ENCODE peak calls at places on chromosomes 5 and 9, in four cellular contexts. M, D, J and U are unnamed samples.

GRCh38 chr9:108903437-108904103 is 30.4 kb downstream of the ELP1 start:
- DNase-seq in D (peak), M (no peak), J (no peak), U (no peak)

GRCh38 chr9:128384801-128385492 is 13.8 kb downstream of the URM1 start:
- DNase-seq in M (no peak), D (no peak), J (no peak), U (no peak)

GRCh38 chr5:88870280-88870679 is 12.7 kb downstream of the MEF2C start:
- DNase-seq in M (no peak), D (no peak), J (no peak), U (no peak)

GRCh38 chr5:127957183-127957582 is 126.4 kb upstream of the SLC12A2 start:
- DNase-seq in D (no peak), M (no peak), J (peak), U (peak)

GRCh38 chr9:85522459-85523092 is 219.2 kb downstream of the AGTPBP1 start:
- DNase-seq in J (no peak), M (peak), D (no peak), U (peak)

GRCh38 chr5:131528682-131529081 is 106.3 kb downstream of the RAPGEF6 start:
- DNase-seq in M (no peak), J (no peak), D (peak), U (no peak)

GRCh38 chr9:89667730-89668129 is 62.9 kb downstream of the GADD45G start:
- DNase-seq in J (no peak), D (no peak), M (no peak), U (no peak)

GRCh38 chr5:134020188-134020587 is 15.4 kb upstream of the VDAC1 start:
- DNase-seq in D (no peak), J (peak), M (no peak), U (no peak)

GRCh38 chr5:143842920-143843319 is 31.0 kb downstream of the HMHB1 start:
- DNase-seq in D (no peak), M (no peak), J (no peak), U (no peak)

GRCh38 chr5:142385194-142385593 is 60.4 kb upstream of the SPRY4 start:
- DNase-seq in J (no peak), D (no peak), M (no peak), U (no peak)

GRCh38 chr9:135726138-135726853 is 24.3 kb downstream of the KCNT1 start:
- DNase-seq in D (no peak), J (no peak), M (no peak), U (no peak)

GRCh38 chr5:173973614-173973969 is 15.4 kb upstream of the C5orf47 start:
- DNase-seq in D (peak), J (no peak), M (no peak), U (no peak)

GRCh38 chr5:21398511-21398910 is 1410.5 kb upstream of the CDH18 start:
- DNase-seq in J (no peak), M (no peak), D (no peak), U (no peak)

DNA sequence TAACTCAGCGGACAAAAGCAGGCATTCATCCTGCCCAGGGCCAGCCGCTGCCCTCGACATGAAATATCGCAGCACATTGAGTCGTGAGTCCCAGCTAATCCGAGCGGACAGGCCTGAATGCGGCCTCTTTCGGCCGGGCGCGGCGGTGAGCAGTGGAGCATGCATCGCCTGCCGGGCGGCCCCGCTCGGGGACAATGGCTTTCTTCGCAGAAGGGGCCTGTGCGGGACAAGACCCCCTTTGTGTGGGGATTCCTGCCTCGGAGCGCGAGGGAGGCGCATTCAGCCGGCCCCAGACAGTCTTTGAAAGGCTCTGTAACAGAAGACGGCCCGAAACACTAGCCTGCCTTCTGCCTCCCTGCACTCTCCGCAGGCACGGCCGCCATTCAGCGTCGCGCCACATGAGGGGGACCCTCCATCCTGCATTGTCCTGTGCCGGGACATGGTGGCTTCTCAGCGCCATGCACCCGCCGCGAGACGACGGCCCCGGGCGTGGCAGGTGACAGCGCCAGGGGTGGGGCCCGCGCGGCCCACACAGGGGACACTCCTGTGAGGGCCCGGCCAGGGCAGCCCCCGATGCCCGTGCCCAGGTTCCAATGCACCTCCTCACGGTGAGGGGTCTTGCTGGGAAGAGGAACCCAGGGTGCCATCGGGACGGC is 52.0 kb downstream of the EXD3 start:
- DNase-seq in M (no peak), D (no peak), J (no peak), U (no peak)
- TF ChIP-seq JUN in M (no peak), D (no peak), J (no peak), U (no peak)

DNA sequence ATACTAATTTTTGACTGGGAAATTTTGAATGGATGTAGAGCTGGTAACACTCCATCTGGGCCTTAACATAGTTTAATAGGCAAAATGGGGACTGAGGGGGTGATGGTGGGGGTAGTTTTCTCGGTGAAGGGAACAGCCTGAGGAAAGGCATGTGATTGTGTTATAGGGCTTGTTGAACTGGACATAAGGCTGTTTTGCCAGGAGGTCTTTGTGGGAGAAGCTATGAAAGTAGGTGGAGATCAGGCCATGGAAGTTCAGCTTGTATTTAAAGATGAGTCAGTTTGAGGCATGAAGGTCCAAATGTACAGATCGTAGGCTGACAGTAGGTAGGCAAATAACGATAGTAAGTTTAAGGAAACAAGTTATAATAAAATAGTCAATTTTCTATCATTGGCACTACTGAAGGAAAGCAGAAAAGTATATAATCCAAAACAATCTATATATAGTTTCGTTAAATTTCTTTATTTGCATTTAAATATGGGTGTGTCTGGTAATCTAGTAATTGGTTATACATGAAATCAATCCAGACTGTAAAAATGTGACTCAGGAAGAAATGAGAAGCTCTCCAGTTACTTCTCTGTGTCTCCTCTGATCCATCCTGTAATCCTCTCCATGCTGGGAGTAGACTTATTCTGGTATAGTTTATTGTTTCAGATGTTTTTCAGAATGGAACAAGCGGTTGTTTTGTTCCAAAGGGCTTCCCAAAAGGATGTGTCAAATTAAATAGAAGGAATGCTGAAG is 2.8 kb downstream of the CSNK1G3 start:
- DNase-seq in M (no peak), D (no peak), J (peak), U (no peak)
- TF ChIP-seq RAD21 in M (no peak), D (no peak), J (no peak), U (no peak)

GRCh38 chr5:116559673-116560164 is 14.9 kb downstream of the SEMA6A start:
- DNase-seq in D (no peak), M (no peak), J (no peak), U (no peak)
- TF ChIP-seq JUN in D (no peak), M (no peak), J (no peak), U (no peak)

GRCh38 chr5:156273325-156273724 is 53.6 kb upstream of the SGCD start:
- DNase-seq in D (no peak), M (no peak), J (no peak), U (no peak)

GRCh38 chr5:156272139-156272538 is 54.8 kb upstream of the SGCD start:
- DNase-seq in D (no peak), J (no peak), M (no peak), U (no peak)

GRCh38 chr5:156271569-156271968 is 55.4 kb upstream of the SGCD start:
- DNase-seq in D (no peak), J (no peak), M (no peak), U (no peak)

GRCh38 chr5:156274455-156274854 is 52.5 kb upstream of the SGCD start:
- DNase-seq in J (no peak), M (no peak), D (no peak), U (no peak)
- TF ChIP-seq RAD21 in J (no peak), M (no peak), D (no peak), U (no peak)

GRCh38 chr5:157280927-157281326 is 15.0 kb downstream of the CYFIP2 start:
- DNase-seq in M (no peak), D (no peak), J (no peak), U (no peak)
- TF ChIP-seq JUN in M (no peak), D (peak), J (no peak), U (no peak)

GRCh38 chr9:92971776-92972175 is 24.5 kb downstream of the FGD3 start:
- DNase-seq in J (no peak), M (no peak), D (no peak), U (no peak)

GRCh38 chr9:92973700-92974099 is 26.4 kb downstream of the FGD3 start:
- DNase-seq in J (no peak), D (no peak), M (no peak), U (no peak)

GRCh38 chr9:92969516-92970466 is 22.5 kb downstream of the FGD3 start:
- DNase-seq in J (no peak), D (no peak), M (no peak), U (no peak)

GRCh38 chr9:92970467-92970923 is 23.2 kb downstream of the FGD3 start:
- DNase-seq in D (no peak), J (no peak), M (peak), U (no peak)

DNA sequence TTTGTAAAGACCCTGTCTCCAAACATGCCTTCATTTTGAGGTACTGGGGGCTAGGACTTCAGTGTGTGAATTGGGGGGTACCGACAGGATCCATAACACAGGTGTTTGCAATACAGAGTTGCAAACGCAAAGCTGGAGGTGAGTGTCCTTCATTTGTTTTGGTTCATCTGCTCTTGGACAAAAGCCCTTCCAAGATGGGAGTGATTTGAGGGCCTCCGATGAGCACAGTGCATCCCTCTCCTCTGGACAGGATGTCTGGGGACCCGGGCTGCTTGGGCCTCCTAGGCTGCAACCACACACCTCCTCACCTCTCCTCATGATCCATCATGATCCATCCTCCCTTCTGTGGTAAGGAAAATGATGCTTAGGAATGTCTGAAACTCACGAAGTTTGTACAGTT is 23.8 kb downstream of the FGD3 start:
- DNase-seq in D (no peak), J (no peak), M (no peak), U (no peak)
- TF ChIP-seq RAD21 in D (no peak), J (no peak), M (no peak), U (no peak)

DNA sequence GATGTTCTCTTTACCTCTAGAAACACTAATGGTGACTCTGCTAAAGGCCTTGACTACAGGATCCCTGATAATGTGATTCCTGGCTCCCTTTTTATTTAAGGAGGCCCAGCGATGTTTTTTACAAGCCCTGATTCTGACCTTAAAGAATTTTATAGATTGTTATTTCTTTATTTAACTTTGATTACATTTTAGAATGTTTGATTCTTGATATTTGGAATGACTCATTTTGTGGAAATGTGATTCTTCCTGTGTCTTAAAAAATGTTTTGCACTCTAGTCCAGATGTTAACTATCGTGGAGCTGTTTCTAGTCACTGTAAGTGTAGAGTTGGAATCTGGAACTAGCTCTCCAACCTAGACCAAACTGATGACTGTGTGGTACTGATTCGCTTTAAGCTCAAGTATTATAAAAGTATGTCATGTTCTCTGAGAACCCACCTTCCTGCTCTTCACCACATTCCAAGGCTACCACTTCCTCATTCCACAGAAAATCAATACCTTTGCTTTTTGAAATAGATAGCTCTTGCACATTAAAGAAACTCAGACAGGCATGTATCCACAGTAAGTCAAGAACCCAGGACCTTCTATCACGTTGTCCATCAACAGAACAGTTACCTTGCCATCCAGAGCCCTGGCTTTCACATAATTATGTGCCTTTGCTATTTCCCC is 65.2 kb downstream of the JMY start:
- DNase-seq in J (peak), M (no peak), D (no peak), U (no peak)
- TF ChIP-seq JUN in J (no peak), M (no peak), D (no peak), U (no peak)

DNA sequence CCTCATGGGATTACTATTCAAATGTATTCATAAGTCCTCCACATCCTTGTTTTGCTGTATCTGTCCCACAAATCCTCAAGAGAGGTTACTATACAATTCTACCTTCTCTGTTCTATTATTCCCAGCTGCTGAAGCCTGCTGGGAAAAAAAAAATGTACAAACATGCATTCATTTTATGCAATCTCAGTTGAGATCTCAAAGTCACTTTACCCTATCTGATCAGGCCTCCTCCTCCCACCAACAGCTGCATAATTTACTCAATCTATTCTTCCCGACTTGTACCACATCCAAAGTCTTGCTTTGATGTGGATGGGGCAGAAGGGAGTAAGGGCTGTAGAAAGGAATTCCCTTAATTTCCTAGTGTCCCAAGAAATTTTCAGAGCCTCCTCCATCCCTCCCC is 28.6 kb downstream of the PSIP1 start:
- DNase-seq in D (no peak), M (no peak), J (no peak), U (no peak)
- TF ChIP-seq RAD21 in D (no peak), M (no peak), J (no peak), U (no peak)

DNA sequence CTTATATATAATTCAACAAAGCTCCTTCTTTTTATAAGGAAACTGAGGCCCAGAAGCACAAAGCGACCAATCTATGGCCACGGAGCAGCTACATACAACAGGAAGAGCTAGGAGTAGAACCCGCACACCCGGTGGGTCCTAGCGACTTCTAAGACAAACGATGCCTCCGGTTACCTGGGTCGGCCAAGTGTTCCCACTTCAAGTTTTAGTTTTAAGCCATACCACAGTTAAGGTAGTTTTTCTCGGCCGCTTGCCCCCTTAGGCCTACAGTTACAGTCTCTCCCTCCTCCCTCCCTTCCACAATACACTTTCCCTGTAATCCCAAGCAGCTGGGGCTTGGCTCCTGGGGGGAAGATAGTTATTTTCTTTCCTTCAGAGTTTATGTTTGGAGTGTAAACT is 533 bp downstream of the SREK1IP1 start:
- DNase-seq in M (no peak), D (peak), J (peak), U (peak)
- TF ChIP-seq JUN in M (no peak), D (no peak), J (no peak), U (no peak)